ENCODE peak calls at places on chromosome 10, in five cellular contexts. One of them, this sample, is unnamed.
A peak's percentile ranks its signal among the peaks of the same experiment; 100 is the strongest.

GRCh38 chr10:19683965-19684364 is 132.3 kb upstream of the PLXDC2 start:
- DNase-seq in tibial artery: no peak
- DNase-seq in omental fat pad: no peak
- DNase-seq in AG04450: no peak
- DNase-seq in neural crest cell: no peak
- DNase-seq in this sample: no peak

GRCh38 chr10:74039561-74040145 is 41.7 kb downstream of the VCL start:
- DNase-seq in tibial artery: peak; percentile 60
- DNase-seq in omental fat pad: no peak
- DNase-seq in AG04450: no peak
- DNase-seq in neural crest cell: no peak
- DNase-seq in this sample: no peak

GRCh38 chr10:14502451-14502850 is 171.7 kb upstream of the FRMD4A start:
- DNase-seq in tibial artery: no peak
- DNase-seq in omental fat pad: no peak
- DNase-seq in AG04450: no peak
- DNase-seq in neural crest cell: no peak
- DNase-seq in this sample: no peak

GRCh38 chr10:123858039-123858740 is 33.4 kb downstream of the CPXM2 start:
- DNase-seq in tibial artery: no peak
- DNase-seq in omental fat pad: no peak
- DNase-seq in AG04450: no peak
- DNase-seq in neural crest cell: no peak
- DNase-seq in this sample: no peak

GRCh38 chr10:61286695-61287094 is 166.5 kb downstream of the TMEM26 start:
- DNase-seq in tibial artery: no peak
- DNase-seq in omental fat pad: no peak
- DNase-seq in AG04450: no peak
- DNase-seq in neural crest cell: no peak
- DNase-seq in this sample: no peak

GRCh38 chr10:95818663-95819062 is 62.7 kb downstream of the ENTPD1 start:
- DNase-seq in tibial artery: no peak
- DNase-seq in omental fat pad: no peak
- DNase-seq in AG04450: peak; percentile 54
- DNase-seq in neural crest cell: no peak
- DNase-seq in this sample: no peak

GRCh38 chr10:18158698-18159342 is 18.6 kb downstream of the CACNB2 start:
- DNase-seq in tibial artery: no peak
- DNase-seq in omental fat pad: no peak
- DNase-seq in AG04450: no peak
- DNase-seq in neural crest cell: no peak
- DNase-seq in this sample: no peak

GRCh38 chr10:60417898-60418297 is 28.2 kb upstream of the ANK3 start:
- DNase-seq in tibial artery: no peak
- DNase-seq in omental fat pad: no peak
- DNase-seq in AG04450: no peak
- DNase-seq in neural crest cell: no peak
- DNase-seq in this sample: no peak

GRCh38 chr10:55233505-55233904 is 432.5 kb upstream of the PCDH15 start:
- DNase-seq in tibial artery: no peak
- DNase-seq in omental fat pad: no peak
- DNase-seq in AG04450: no peak
- DNase-seq in neural crest cell: no peak
- DNase-seq in this sample: no peak

GRCh38 chr10:26944261-26944882 is 83.6 kb upstream of the ABI1 start:
- DNase-seq in tibial artery: no peak
- DNase-seq in omental fat pad: no peak
- DNase-seq in AG04450: no peak
- DNase-seq in neural crest cell: no peak
- DNase-seq in this sample: no peak

GRCh38 chr10:31136951-31137885 is 105.6 kb upstream of the ZNF438 start:
- DNase-seq in tibial artery: no peak
- DNase-seq in omental fat pad: no peak
- DNase-seq in AG04450: no peak
- DNase-seq in neural crest cell: no peak
- DNase-seq in this sample: no peak

GRCh38 chr10:33453081-33453850 is 118.8 kb upstream of the NRP1 start:
- DNase-seq in tibial artery: no peak
- DNase-seq in omental fat pad: no peak
- DNase-seq in AG04450: no peak
- DNase-seq in neural crest cell: no peak
- DNase-seq in this sample: no peak

GRCh38 chr10:91340613-91341362 is 69.4 kb upstream of the HECTD2 start:
- DNase-seq in tibial artery: peak; percentile 44
- DNase-seq in omental fat pad: no peak
- DNase-seq in AG04450: peak; percentile 55
- DNase-seq in neural crest cell: no peak
- DNase-seq in this sample: no peak

GRCh38 chr10:48634198-48634983 is 29.5 kb upstream of the ARHGAP22 start:
- DNase-seq in tibial artery: peak; percentile 78
- DNase-seq in omental fat pad: no peak
- DNase-seq in AG04450: peak; percentile 57
- DNase-seq in neural crest cell: no peak
- DNase-seq in this sample: no peak

GRCh38 chr10:78214931-78215330 is 181.3 kb downstream of the RPS24 start:
- DNase-seq in tibial artery: peak; percentile 47
- DNase-seq in omental fat pad: no peak
- DNase-seq in AG04450: no peak
- DNase-seq in neural crest cell: no peak
- DNase-seq in this sample: no peak

GRCh38 chr10:126171555-126171954 is 216.7 kb downstream of the ADAM12 start:
- DNase-seq in tibial artery: no peak
- DNase-seq in omental fat pad: no peak
- DNase-seq in AG04450: no peak
- DNase-seq in neural crest cell: no peak
- DNase-seq in this sample: no peak

GRCh38 chr10:79353726-79354125 is 6.5 kb downstream of the PPIF start:
- DNase-seq in tibial artery: no peak
- DNase-seq in omental fat pad: no peak
- DNase-seq in AG04450: no peak
- DNase-seq in neural crest cell: no peak
- DNase-seq in this sample: no peak

GRCh38 chr10:7408494-7409044 is 2.3 kb downstream of the SFMBT2 start:
- DNase-seq in tibial artery: no peak
- DNase-seq in omental fat pad: no peak
- DNase-seq in AG04450: no peak
- DNase-seq in neural crest cell: peak; percentile 68
- DNase-seq in this sample: peak; percentile 80

DNA sequence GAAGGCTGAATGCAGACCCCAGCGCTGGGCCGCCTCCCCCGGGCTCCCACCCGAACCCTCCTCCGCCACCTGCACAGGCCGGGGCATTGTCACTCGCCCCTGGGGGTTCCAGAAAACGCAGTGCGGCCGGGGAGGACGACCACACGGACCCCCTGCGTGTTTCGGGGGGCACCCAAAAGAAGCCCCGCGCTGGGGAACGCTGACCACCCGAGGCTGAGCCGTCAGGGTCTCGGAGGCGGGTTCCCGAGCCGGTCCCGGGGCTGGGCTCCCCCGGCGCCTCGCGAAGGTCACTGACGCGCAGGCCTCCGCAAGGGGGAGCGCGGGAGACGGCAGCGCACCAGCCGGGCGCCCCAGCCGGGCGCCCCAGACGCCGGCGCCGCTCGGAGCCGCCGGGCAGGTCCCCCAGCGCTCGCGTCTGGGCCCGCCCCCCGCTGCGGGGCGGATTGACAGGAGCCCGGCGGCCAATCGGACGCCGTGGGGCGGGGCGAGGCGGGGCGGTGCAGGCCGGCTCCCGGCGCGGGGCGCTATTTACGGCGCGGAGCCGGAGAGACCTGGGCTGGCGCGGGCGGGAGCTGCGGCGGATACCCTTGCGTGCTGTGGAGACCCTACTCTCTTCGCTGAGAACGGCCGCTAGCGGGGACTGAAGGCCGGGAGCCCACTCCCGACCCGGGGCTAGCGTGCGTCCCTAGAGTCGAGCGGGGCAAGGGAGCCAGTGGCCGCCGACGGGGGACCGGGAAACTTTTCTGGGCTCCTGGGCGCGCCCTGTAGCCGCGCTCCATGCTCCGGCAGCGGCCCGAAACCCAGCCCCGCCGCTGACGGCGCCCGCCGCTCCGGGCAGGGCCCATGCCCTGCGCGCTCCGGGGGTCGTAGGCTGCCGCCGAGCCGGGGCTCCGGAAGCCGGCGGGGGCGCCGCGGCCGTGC is at the start of gene BAMBI:
- DNase-seq in tibial artery: peak; percentile 90
- DNase-seq in omental fat pad: peak; percentile 61
- DNase-seq in AG04450: peak; percentile 72
- DNase-seq in neural crest cell: peak; percentile 87
- DNase-seq in this sample: peak; percentile 98
- TF ChIP-seq CTCF in tibial artery: peak; percentile 55
- TF ChIP-seq CTCF in omental fat pad: no peak
- TF ChIP-seq CTCF in AG04450: peak; percentile 60
- TF ChIP-seq CTCF in neural crest cell: peak; percentile 66
- TF ChIP-seq CTCF in this sample: peak; percentile 78

DNA sequence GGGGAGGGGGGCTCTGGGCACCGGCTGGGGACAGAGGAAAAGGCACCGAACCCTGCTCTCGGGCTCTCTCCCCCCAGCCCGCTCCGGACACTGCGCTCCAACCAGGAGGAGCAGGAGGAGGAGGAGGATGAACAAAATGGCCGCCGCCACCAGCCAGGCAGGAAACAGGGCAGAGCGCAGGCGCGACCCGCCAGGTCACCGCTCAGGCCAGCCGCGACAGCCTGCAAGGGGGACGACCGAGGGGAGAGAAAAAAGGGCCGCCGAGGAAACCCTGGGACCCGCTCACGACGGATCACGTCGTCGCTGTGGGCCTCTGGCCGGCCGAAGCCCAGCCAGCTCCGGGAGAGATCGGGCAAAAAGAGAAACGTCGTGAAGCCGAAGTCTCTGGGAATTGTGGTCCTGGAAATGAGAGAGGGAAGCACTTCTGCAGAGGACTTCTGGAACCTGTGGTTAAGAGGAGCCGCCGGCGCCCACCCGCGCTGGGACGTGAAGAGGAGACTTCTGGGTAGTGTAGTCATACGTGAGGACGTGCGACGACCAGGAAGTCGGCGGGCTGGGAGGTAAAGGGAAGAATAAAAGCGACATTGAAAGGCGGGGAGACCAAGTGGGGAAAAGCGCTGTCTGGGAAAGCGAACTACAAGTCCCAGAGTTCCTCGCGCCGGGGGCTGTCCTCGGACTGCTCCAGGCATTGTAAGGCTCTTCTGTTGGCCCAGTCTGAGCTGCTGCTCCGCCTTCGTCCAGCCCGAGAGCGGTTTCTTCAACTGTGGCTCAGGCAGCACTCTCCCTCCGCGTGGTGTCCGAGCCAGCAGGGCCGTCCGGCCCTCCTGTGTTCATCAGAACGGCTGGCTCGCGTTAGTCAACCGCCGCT is at the start of gene TIAL1:
- DNase-seq in tibial artery: peak; percentile 98
- DNase-seq in omental fat pad: peak; percentile 90
- DNase-seq in AG04450: peak; percentile 99
- DNase-seq in neural crest cell: peak; percentile 91
- DNase-seq in this sample: peak; percentile 92
- TF ChIP-seq CTCF in tibial artery: no peak
- TF ChIP-seq CTCF in omental fat pad: no peak
- TF ChIP-seq CTCF in AG04450: no peak
- TF ChIP-seq CTCF in neural crest cell: no peak
- TF ChIP-seq CTCF in this sample: no peak

DNA sequence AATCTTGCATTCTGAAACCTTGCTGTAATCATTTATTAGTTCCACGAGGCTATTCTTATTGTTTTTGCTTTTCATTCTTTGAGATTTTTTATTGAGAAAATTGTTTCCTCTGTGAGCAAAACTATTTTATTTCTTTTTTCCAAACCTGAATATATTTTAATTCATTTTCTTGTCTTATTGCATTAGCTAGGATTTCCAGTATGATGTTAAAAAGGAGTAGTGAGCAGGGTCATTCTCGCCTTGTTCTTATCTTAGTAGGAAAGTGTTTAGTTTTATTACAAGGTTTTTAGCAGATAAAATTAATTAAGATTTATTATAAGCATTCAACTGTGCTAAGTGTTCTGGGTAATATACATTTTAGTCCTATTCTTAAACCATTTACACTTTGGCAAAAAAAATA is 214.6 kb upstream of the KLF6 start:
- DNase-seq in tibial artery: no peak
- DNase-seq in omental fat pad: no peak
- DNase-seq in AG04450: no peak
- DNase-seq in neural crest cell: no peak
- DNase-seq in this sample: no peak
- TF ChIP-seq CTCF in tibial artery: no peak
- TF ChIP-seq CTCF in omental fat pad: no peak
- TF ChIP-seq CTCF in AG04450: no peak
- TF ChIP-seq CTCF in neural crest cell: no peak
- TF ChIP-seq CTCF in this sample: no peak

DNA sequence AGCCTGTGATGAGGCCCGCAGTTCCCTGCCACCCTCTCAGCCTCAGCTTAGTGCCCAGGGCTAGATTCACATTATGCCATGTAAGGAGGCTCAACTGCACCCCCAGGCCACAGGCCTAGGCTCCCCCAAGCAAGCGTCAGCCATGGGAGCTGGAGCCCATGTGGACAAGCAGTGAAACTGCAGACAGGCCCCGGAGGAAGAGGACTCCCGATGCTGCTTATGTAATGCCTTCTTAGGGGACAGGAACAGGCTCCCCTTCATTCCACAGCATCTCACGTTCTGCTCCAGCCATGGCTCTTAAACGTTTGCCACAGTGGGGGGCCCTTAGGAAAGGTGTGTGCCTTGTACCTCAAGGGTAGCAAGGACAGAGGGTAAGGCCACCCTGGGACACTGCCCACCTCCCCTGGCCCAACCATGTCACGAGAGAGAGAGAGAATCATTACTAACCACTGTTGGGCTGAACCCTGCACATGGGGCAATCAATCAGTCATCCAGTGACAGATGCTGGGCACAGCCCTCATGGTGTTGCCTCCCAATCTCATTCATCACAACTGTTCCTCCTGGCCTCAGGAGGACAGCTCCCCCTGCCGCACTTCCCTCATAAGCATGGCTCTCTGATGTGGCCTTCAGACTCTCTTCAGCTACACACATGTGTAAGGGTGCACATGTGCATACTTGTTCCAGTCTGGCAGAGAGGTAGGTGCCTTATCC is 263.0 kb downstream of the GRID1 start:
- DNase-seq in tibial artery: no peak
- DNase-seq in omental fat pad: no peak
- DNase-seq in AG04450: no peak
- DNase-seq in neural crest cell: no peak
- DNase-seq in this sample: no peak
- TF ChIP-seq CTCF in tibial artery: no peak
- TF ChIP-seq CTCF in omental fat pad: no peak
- TF ChIP-seq CTCF in AG04450: no peak
- TF ChIP-seq CTCF in neural crest cell: no peak
- TF ChIP-seq CTCF in this sample: no peak

This sample was measured in endothelial cell.